ENCODE peak calls at places on chromosomes 7 and 10, in eight cellular contexts. D is tibial artery; S is cardiac muscle cell; I is GM23338; B is Peyer's patch; U is CD8-positive, alpha-beta memory T cell; Q is HL-60; A is CD8-positive, alpha-beta T cell. X is an unnamed sample.

GRCh38 chr7:20895563-20895962 is 108.9 kb upstream of the SP8 start:
- DNase-seq in Q (no peak), B (no peak), I (no peak), A (no peak), U (no peak), D (no peak), S (no peak), X (no peak)

GRCh38 chr7:93011351-93012294 is 106.2 kb downstream of the SAMD9 start:
- DNase-seq in S (no peak), D (no peak), Q (no peak), A (no peak), U (no peak), I (no peak), B (no peak), X (no peak)

GRCh38 chr7:108824840-108825540 is 255.3 kb downstream of the DNAJB9 start:
- DNase-seq in D (no peak), Q (no peak), U (no peak), B (no peak), S (no peak), I (no peak), A (no peak), X (peak)

GRCh38 chr7:139960158-139960557 is 102.6 kb downstream of the PARP12 start:
- DNase-seq in B (no peak), I (no peak), A (no peak), U (no peak), S (no peak), Q (no peak), D (no peak), X (no peak)

GRCh38 chr7:801940-802364 is 30.3 kb upstream of the SUN1 start:
- DNase-seq in I (no peak), A (no peak), D (peak), S (no peak), U (no peak), Q (no peak), B (no peak), X (no peak)

GRCh38 chr7:85573849-85574248 is 387.0 kb upstream of the SEMA3D start:
- DNase-seq in U (no peak), A (no peak), Q (no peak), S (no peak), D (no peak), I (no peak), B (no peak), X (no peak)

GRCh38 chr7:106552645-106553445 is 108.1 kb downstream of the CCDC71L start:
- DNase-seq in I (no peak), Q (no peak), B (peak), U (no peak), D (no peak), S (no peak), A (no peak), X (no peak)

GRCh38 chr7:2120251-2120660 is 112.5 kb downstream of the MAD1L1 start:
- DNase-seq in I (no peak), S (no peak), Q (no peak), U (peak), A (peak), D (no peak), B (no peak), X (no peak)

GRCh38 chr10:119348516-119349240 is 141.3 kb downstream of the GRK5 start:
- DNase-seq in I (no peak), S (no peak), D (no peak), B (no peak), U (no peak), Q (no peak), A (no peak), X (peak)

GRCh38 chr7:93461350-93461749 is 113.2 kb downstream of the CALCR start:
- DNase-seq in U (no peak), Q (no peak), A (no peak), D (no peak), I (peak), S (no peak), B (no peak), X (no peak)

GRCh38 chr7:107469836-107470416 is at the start of gene GPR22:
- DNase-seq in S (no peak), U (no peak), A (no peak), D (no peak), I (peak), B (no peak), Q (no peak), X (no peak)

GRCh38 chr7:149783386-149784250 is 10.2 kb upstream of the ZNF467 start:
- DNase-seq in A (no peak), D (no peak), U (no peak), Q (no peak), S (no peak), B (no peak), I (no peak), X (no peak)

GRCh38 chr7:34596887-34597286 is 61.1 kb upstream of the NPSR1 start:
- DNase-seq in B (no peak), A (no peak), S (peak), D (no peak), U (no peak), Q (no peak), I (peak), X (no peak)

GRCh38 chr10:51862149-51862548 is 162.8 kb upstream of the CSTF2T start:
- DNase-seq in Q (no peak), U (no peak), S (no peak), A (no peak), I (no peak), D (no peak), B (no peak), X (no peak)

GRCh38 chr10:6162589-6163356 is 40.0 kb upstream of the PFKFB3 start:
- DNase-seq in B (no peak), D (no peak), U (no peak), S (peak), A (no peak), Q (no peak), I (peak), X (no peak)

GRCh38 chr10:26682926-26683325 is 14.6 kb upstream of the PDSS1 start:
- DNase-seq in A (no peak), B (no peak), Q (no peak), I (no peak), D (no peak), U (no peak), S (no peak), X (no peak)

GRCh38 chr10:95242581-95243317 is 48.1 kb downstream of the PDLIM1 start:
- DNase-seq in A (no peak), Q (no peak), D (no peak), U (no peak), S (peak), I (peak), B (no peak), X (peak)

GRCh38 chr10:131947631-131948347 is 33.9 kb downstream of the BNIP3 start:
- DNase-seq in A (no peak), S (no peak), B (no peak), D (no peak), I (no peak), Q (no peak), U (no peak), X (no peak)

GRCh38 chr10:104104418-104104817 is 17.6 kb upstream of the SFR1 start:
- DNase-seq in A (no peak), I (no peak), B (no peak), U (no peak), D (no peak), S (no peak), Q (no peak), X (no peak)

GRCh38 chr10:102418612-102419560 is at the start of gene PSD:
- DNase-seq in U (no peak), B (no peak), S (peak), I (peak), A (no peak), Q (no peak), D (no peak), X (no peak)

GRCh38 chr10:127028556-127028955 is 123.3 kb downstream of the DOCK1 start:
- DNase-seq in I (no peak), U (no peak), B (no peak), S (no peak), Q (no peak), D (no peak), A (no peak), X (no peak)

GRCh38 chr10:127020260-127020659 is 115.0 kb downstream of the DOCK1 start:
- DNase-seq in U (no peak), B (no peak), Q (no peak), S (no peak), D (no peak), I (no peak), A (no peak), X (no peak)

GRCh38 chr10:127027786-127028185 is 122.6 kb downstream of the DOCK1 start:
- DNase-seq in Q (no peak), D (no peak), U (no peak), I (no peak), B (no peak), S (no peak), A (no peak), X (no peak)

GRCh38 chr10:127021771-127022170 is 116.5 kb downstream of the DOCK1 start:
- DNase-seq in I (no peak), Q (no peak), A (no peak), D (no peak), U (no peak), S (no peak), B (no peak), X (no peak)

GRCh38 chr10:127024655-127025054 is 119.4 kb downstream of the DOCK1 start:
- DNase-seq in I (no peak), Q (no peak), A (no peak), D (peak), B (no peak), U (no peak), S (no peak), X (no peak)
- H3K27ac ChIP-seq in I (no peak), Q (no peak), A (no peak), D (no peak), B (no peak), U (no peak), S (no peak), X (no peak)

GRCh38 chr10:75397571-75397921 is 4.0 kb downstream of the ZNF503 start:
- DNase-seq in S (peak), A (no peak), I (peak), B (no peak), D (no peak), U (no peak), Q (no peak), X (no peak)

GRCh38 chr10:75396861-75397570 is 4.5 kb downstream of the ZNF503 start:
- DNase-seq in U (no peak), A (no peak), B (no peak), I (peak), Q (no peak), S (peak), D (no peak), X (no peak)

GRCh38 chr10:75392744-75393143 is 8.8 kb downstream of the ZNF503 start:
- DNase-seq in D (no peak), A (no peak), B (no peak), Q (no peak), I (no peak), U (no peak), S (no peak), X (no peak)

GRCh38 chr10:75395955-75396860 is 5.4 kb downstream of the ZNF503 start:
- DNase-seq in B (no peak), S (peak), I (peak), D (no peak), A (no peak), Q (no peak), U (no peak), X (no peak)

DNA sequence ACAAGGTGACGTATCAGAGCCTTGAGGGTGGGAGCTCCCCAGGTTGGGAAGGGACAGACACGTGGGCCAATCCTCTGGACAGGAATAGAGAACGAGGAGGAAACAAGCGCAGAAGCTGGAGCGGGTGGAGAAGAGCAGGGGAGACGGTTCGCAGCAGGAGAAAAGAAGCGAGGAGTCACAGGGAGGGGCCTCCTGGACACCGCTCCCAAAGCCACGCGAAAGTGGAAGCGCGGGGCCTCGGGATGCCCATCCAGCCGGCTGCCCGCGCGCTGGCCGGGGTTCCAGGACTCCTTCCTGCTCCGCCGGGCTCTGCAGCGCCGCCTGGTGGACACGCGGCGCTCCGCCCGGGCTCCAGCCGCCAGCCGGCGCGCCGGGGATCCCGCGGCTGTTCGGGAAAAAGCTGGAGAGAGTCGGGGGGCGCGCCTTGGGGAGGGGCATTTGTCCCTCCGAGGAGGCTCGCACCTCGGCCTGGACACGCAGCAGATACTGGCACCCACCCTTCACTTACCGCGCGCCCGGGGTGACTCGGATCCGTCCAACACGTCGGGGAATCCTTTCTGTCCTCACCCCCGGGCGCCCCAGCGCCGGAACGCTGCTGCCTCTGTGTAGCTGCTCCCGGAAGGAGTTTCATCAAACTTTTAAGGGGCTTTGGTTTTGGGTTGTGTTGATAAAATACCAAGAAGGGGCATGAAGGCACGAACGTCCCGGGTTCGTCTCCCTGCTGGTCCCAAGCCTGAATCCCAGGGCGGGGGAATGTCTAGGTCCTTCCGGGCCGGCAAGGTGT is 6.2 kb downstream of the ZNF503 start:
- DNase-seq in Q (no peak), B (no peak), I (peak), A (no peak), S (peak), D (peak), U (no peak), X (peak)
- H3K4me3 ChIP-seq in Q (no peak), B (peak), I (peak), A (no peak), S (peak), D (peak), U (no peak), X (peak)

DNA sequence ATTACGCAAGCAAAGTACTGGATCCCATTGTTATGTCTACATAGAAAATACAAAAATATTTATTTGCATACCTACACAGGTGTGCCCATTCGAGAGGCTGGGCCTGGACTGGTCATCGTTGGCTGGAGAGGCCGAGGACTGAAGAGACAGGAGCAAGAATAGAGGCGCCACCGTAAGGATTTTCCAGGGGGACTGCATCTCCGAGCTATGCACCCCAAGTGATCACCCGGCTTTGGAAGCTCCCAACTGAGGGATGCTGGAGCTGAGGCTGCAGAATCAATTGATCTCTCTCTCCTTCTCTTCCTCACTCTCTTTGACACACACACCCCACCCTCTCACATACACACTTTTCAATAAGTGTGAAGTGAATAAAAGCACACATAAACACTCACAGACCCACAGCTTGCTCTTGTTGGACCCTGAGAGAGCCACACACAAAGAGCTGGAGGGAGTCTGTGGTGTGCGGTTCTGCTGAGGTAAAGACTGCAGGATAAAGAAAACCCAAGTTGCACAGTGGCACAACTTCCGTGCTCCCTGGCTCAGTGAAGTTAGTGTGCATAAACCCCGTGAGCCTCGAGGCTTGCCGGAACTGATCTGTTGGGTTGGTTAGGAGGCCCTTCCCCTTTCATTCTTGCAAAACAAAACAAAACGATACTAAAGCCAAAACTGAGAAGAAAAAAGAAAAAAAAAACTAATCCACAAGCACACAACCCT is at the start of gene AOAH:
- DNase-seq in U (peak), B (peak), S (no peak), I (no peak), A (peak), D (peak), Q (peak), X (peak)
- H3K27ac ChIP-seq in U (peak), B (peak), S (no peak), I (no peak), A (peak), D (no peak), Q (peak), X (no peak)

DNA sequence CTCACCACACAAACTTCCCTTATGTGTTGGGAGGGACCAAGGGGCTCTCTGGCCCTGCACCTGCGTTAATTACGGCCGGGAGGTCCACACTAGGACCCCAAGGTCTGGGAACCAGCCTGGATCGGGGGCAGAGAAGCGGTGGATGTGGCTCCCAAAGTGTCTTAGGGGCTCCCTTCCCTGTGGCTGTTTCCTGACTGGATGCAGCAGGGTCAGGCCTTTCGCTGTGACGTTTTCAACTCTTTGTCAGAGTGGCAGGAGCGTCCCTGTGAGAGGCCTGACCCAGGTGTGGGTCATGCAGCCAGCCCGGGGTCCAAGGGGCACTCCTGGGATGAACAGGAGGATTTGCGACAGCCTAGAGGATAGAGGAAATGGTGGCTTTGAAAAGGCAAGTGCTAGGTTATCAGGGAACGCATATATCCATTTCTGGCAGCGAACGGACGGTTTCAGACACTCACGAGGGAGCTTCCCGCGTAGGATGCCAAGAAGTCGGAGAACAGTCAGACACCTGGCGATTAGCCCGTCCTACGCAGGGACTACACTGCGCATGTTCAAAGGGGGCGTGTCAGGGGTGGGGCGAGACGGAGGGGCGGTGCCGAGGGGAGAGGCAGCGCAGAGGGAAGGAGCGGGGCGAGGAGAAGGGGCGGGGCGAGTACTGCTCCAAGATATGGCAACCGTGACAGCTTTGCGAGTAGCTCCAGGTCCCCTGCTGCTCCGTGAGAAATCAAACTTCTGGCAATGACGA is 46.2 kb upstream of the ZNF716 start:
- DNase-seq in I (no peak), B (no peak), D (peak), Q (no peak), U (no peak), S (no peak), A (no peak), X (no peak)
- H3K4me3 ChIP-seq in I (no peak), B (no peak), D (peak), Q (no peak), U (no peak), S (no peak), A (no peak), X (peak)